ENCODE peak calls at places on chromosomes 4 and X, in six cellular contexts. M is fibroblast of pulmonary artery; R is Calu3; Q is renal cortical epithelial cell; F is SIG-M5; S is activated CD4-positive, alpha-beta T cell treated with anti-CD3 and anti-CD28 coated beads, Interleukin-2, amount 50 U/mL, for 1 hour. T is an unnamed sample.
A peak's percentile ranks its signal among the peaks of the same experiment; 100 is the strongest.

GRCh38 chr4:47442980-47443379 is 20.5 kb downstream of the COMMD8 start:
- DNase-seq in M (no peak), R (no peak), Q (no peak), F (peak; percentile 15), S (no peak), T (no peak)

GRCh38 chr4:182835006-182835740 is 82.0 kb downstream of the DCTD start:
- DNase-seq in M (no peak), R (no peak), Q (no peak), F (no peak), S (no peak), T (no peak)

GRCh38 chr4:72567821-72568620 is 1.0 kb downstream of the ADAMTS3 start:
- DNase-seq in M (peak; percentile 89), R (peak; percentile 58), Q (peak; percentile 89), F (no peak), S (no peak), T (peak; percentile 86)

GRCh38 chrX:37613898-37614297 is 42.4 kb downstream of the LANCL3 start:
- DNase-seq in M (no peak), R (no peak), Q (no peak), F (no peak), S (no peak), T (no peak)

GRCh38 chr4:97938141-97938540 is 205.1 kb downstream of the STPG2 start:
- DNase-seq in M (no peak), R (no peak), Q (no peak), F (no peak), S (no peak), T (no peak)

GRCh38 chr4:8685831-8686230 is 93.3 kb downstream of the CPZ start:
- DNase-seq in M (no peak), R (no peak), Q (no peak), F (no peak), S (no peak), T (no peak)

GRCh38 chr4:187283306-187283705 is 559.6 kb upstream of the FAT1 start:
- DNase-seq in M (peak; percentile 17), R (no peak), Q (no peak), F (no peak), S (no peak), T (no peak)

GRCh38 chr4:171846232-171846631 is 33.0 kb downstream of the GALNTL6 start:
- DNase-seq in M (peak; percentile 51), R (peak; percentile 69), Q (peak; percentile 41), F (no peak), S (no peak), T (peak; percentile 78)

GRCh38 chrX:132216806-132217202 is 2.4 kb downstream of the RAP2C start:
- DNase-seq in M (no peak), R (no peak), Q (peak; percentile 51), F (no peak), S (no peak), T (no peak)

GRCh38 chr4:90317785-90318184 is 190.6 kb downstream of the CCSER1 start:
- DNase-seq in M (peak; percentile 93), R (no peak), Q (peak; percentile 88), F (no peak), S (no peak), T (no peak)

GRCh38 chr4:163330828-163331628 is 1.4 kb downstream of the NPY1R start:
- DNase-seq in M (no peak), R (no peak), Q (no peak), F (no peak), S (no peak), T (no peak)

GRCh38 chr4:8293131-8293975 is 23.8 kb downstream of the HTRA3 start:
- DNase-seq in M (no peak), R (no peak), Q (no peak), F (no peak), S (no peak), T (no peak)

GRCh38 chr4:13476152-13476551 is 8.0 kb downstream of the RAB28 start:
- DNase-seq in M (no peak), R (no peak), Q (no peak), F (no peak), S (no peak), T (no peak)

GRCh38 chr4:138727704-138728103 is 287.9 kb upstream of the NOCT start:
- DNase-seq in M (peak; percentile 15), R (no peak), Q (no peak), F (no peak), S (no peak), T (no peak)

GRCh38 chrX:69268637-69269036 is 103.4 kb upstream of the PJA1 start:
- DNase-seq in M (no peak), R (no peak), Q (peak; percentile 12), F (no peak), S (no peak), T (no peak)

GRCh38 chr4:2330119-2331042 is 68.5 kb upstream of the MXD4 start:
- DNase-seq in M (peak; percentile 92), R (peak; percentile 37), Q (peak; percentile 55), F (peak; percentile 78), S (no peak), T (no peak)

GRCh38 chr4:102157984-102158383 is 187.3 kb downstream of the SLC39A8 start:
- DNase-seq in M (no peak), R (no peak), Q (peak; percentile 76), F (no peak), S (no peak), T (no peak)

GRCh38 chr4:94475794-94476193 is 24.1 kb downstream of the PDLIM5 start:
- DNase-seq in M (no peak), R (no peak), Q (no peak), F (no peak), S (no peak), T (no peak)

GRCh38 chr4:183140911-183141320 is 41.9 kb downstream of the WWC2 start:
- DNase-seq in M (peak; percentile 56), R (no peak), Q (peak; percentile 78), F (no peak), S (no peak), T (peak; percentile 3)

GRCh38 chr4:76105652-76106051 is 31.1 kb downstream of the ART3 start:
- DNase-seq in M (no peak), R (no peak), Q (no peak), F (no peak), S (no peak), T (no peak)

GRCh38 chr4:153296424-153296823 is 48.1 kb upstream of the MND1 start:
- DNase-seq in M (peak; percentile 26), R (no peak), Q (no peak), F (no peak), S (no peak), T (no peak)